ENCODE peak calls at places on chromosome 20, in five cellular contexts. Y is breast epithelium, G is fibroblast of lung, C is IMR-90, V is hepatocyte. I is an unnamed sample. For H3K36me3 and H3K4me1, the result is how much of the 10 kb centered on the place peaks cover.

GRCh38 chr20:31764641-31765305 is 25.7 kb downstream of the TPX2 start:
- DNase-seq in Y (no peak), G (peak), C (peak), V (no peak), I (no peak)

GRCh38 chr20:56247954-56248782 is at the start of gene MC3R:
- DNase-seq in Y (peak), G (peak), C (peak), V (peak), I (no peak)

GRCh38 chr20:8094415-8094818 is 37.6 kb upstream of the PLCB1 start:
- DNase-seq in Y (peak), G (peak), C (peak), V (peak), I (peak)

GRCh38 chr20:58906894-58907293 is 54.4 kb downstream of the GNAS start:
- DNase-seq in Y (no peak), G (peak), C (peak), V (no peak), I (no peak)

GRCh38 chr20:4730782-4731181 is 9.1 kb downstream of the PRND start:
- DNase-seq in Y (no peak), G (no peak), C (peak), V (peak), I (no peak)

GRCh38 chr20:37479275-37479674 is 41.8 kb upstream of the NNAT start:
- DNase-seq in Y (no peak), G (no peak), C (no peak), V (no peak), I (no peak)

GRCh38 chr20:22575087-22575721 is 9.2 kb downstream of the FOXA2 start:
- DNase-seq in Y (no peak), G (no peak), C (no peak), V (no peak), I (no peak)

GRCh38 chr20:57807418-57808265 is 97.8 kb upstream of the PMEPA1 start:
- DNase-seq in Y (no peak), G (peak), C (no peak), V (no peak), I (no peak)

GRCh38 chr20:2387180-2387577 is 6.5 kb downstream of the TGM6 start:
- DNase-seq in Y (no peak), G (peak), C (peak), V (peak), I (no peak)

GRCh38 chr20:59611286-59611685 is 6.9 kb downstream of the PHACTR3 start:
- DNase-seq in Y (no peak), G (no peak), C (no peak), V (no peak), I (no peak)

GRCh38 chr20:32462900-32463641 is 104.9 kb downstream of the ASXL1 start:
- DNase-seq in Y (no peak), G (no peak), C (no peak), V (no peak), I (no peak)

GRCh38 chr20:8260837-8261241 is 128.8 kb downstream of the PLCB1 start:
- DNase-seq in Y (no peak), G (no peak), C (no peak), V (no peak), I (no peak)

GRCh38 chr20:47411161-47411560 is 54.7 kb upstream of the ZMYND8 start:
- DNase-seq in Y (no peak), G (no peak), C (no peak), V (no peak), I (no peak)
- H3K27ac ChIP-seq in Y (no peak), G (no peak), C (no peak), V (peak), I (peak)

DNA sequence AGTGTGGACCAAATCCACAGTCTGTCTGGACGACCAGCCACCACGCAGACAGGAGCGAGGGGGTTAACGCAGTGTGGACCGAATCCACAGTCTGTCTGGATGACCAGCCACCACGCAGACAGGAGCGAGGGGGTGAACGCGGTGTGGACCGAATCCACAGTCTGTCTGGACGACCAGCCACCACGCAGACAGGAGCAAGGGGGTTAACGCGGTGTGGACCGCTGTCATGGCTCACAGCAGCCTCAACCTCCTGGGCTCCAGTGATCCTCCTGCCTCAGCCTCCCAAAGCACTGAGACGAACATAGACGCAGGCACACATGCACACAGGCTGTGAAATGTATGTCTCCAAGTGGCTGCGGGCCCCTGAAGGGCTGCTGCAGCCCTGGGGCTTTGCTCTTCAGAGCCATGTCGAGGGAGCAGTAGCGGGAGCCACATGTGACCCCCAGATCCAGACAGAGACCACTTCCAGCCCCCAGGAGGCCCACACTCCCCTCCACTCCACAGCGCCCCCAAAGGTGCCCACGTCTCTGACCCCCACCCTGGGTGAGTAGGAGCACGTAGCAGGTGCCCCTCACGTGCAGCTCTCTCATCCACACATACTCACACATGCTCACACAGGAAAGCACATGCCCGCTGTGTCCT is 98.1 kb downstream of the YTHDF1 start:
- DNase-seq in Y (no peak), G (no peak), C (no peak), V (no peak), I (no peak)
- H3K36me3 ChIP-seq in Y (under half), G (under half), C (under half), V (under half), I (under half)

GRCh38 chr20:676967-677366 is 1.4 kb upstream of the SCRT2 start:
- DNase-seq in Y (no peak), G (no peak), C (no peak), V (no peak), I (no peak)
- H3K4me1 ChIP-seq in Y (under half), G (under half), C (under half), V (under half), I (under half)

GRCh38 chr20:35166242-35166830 is 5.5 kb upstream of the PROCR start:
- DNase-seq in Y (no peak), G (no peak), C (no peak), V (no peak), I (no peak)
- H3K27ac ChIP-seq in Y (no peak), G (no peak), C (no peak), V (no peak), I (peak)

GRCh38 chr20:64056889-64057627 is 5.9 kb upstream of the TCEA2 start:
- DNase-seq in Y (no peak), G (no peak), C (no peak), V (no peak), I (no peak)
- H3K36me3 ChIP-seq in Y (under half), G (under half), C (under half), V (under half), I (under half)